ENCODE peak calls at places on chromosomes 11 and 22, in eight cellular contexts. L is activated B cell treated with CpG ODN at 0.5 μM for 24 hours; Z is MG63; N is naive thymus-derived CD8-positive, alpha-beta T cell; E is stimulated activated CD4-positive, alpha-beta T cell treated with anti-CD3 and anti-CD28 coated beads, Interleukin-2, amount 100 ng/mL, for 48 hours; P is Caco-2; J is stimulated activated naive B cell treated with anti-CD40 and anti-IgM and Interleukin-4, amounts not matched to agents 10 μg/mL and 1 μg/mL and 100 μg/mL, for 72 hours; D is NCI-H1105 treated with DMSO at 0.1 percent for 48 hours. Q is an unnamed sample.
A peak's percentile ranks its signal among the peaks of the same experiment; 100 is the strongest.

GRCh38 chr11:18934195-18934808 is 4.9 kb downstream of the MRGPRX1 start:
- DNase-seq in L (no peak), P (no peak), J (no peak), E (no peak), D (no peak), Z (no peak), N (no peak), Q (no peak)

GRCh38 chr11:134780486-134781155 is 368.6 kb upstream of the B3GAT1 start:
- DNase-seq in N (no peak), E (no peak), D (no peak), L (no peak), P (peak; percentile 27), J (no peak), Z (peak; percentile 22), Q (no peak)

GRCh38 chr22:50606126-50606525 is 5.5 kb downstream of the MAPK8IP2 start:
- DNase-seq in P (no peak), Z (no peak), E (no peak), D (no peak), L (no peak), J (no peak), N (no peak), Q (no peak)

GRCh38 chr22:29856496-29856895 is 18.4 kb upstream of the ASCC2 start:
- DNase-seq in J (no peak), L (no peak), D (no peak), Z (no peak), P (no peak), E (no peak), N (no peak), Q (no peak)

GRCh38 chr22:36386351-36386899 is 1.3 kb downstream of the MYH9 start:
- DNase-seq in N (no peak), Z (peak; percentile 40), D (no peak), P (no peak), L (peak; percentile 69), E (no peak), J (peak; percentile 78), Q (no peak)

GRCh38 chr22:47623740-47624103 is 861.3 kb downstream of the TBC1D22A start:
- DNase-seq in E (no peak), J (no peak), P (no peak), L (no peak), Z (no peak), N (no peak), D (no peak), Q (no peak)

GRCh38 chr11:83908457-83908856 is 622.3 kb upstream of the CCDC90B start:
- DNase-seq in E (no peak), D (no peak), P (no peak), L (no peak), J (no peak), N (no peak), Z (no peak), Q (no peak)

GRCh38 chr11:91310085-91310484 is 914.5 kb upstream of the FAT3 start:
- DNase-seq in L (no peak), Z (no peak), E (no peak), J (no peak), P (no peak), D (no peak), N (no peak), Q (no peak)

GRCh38 chr11:11027271-11027670 is 169.4 kb upstream of the ZBED5 start:
- DNase-seq in D (no peak), J (no peak), P (no peak), L (no peak), E (no peak), N (no peak), Z (no peak), Q (no peak)

GRCh38 chr22:19641254-19641982 is 72.9 kb upstream of the SEPTIN5 start:
- DNase-seq in J (no peak), N (no peak), E (no peak), L (no peak), P (peak; percentile 14), Z (peak; percentile 9), D (no peak), Q (no peak)

GRCh38 chr11:14861680-14862079 is 30.4 kb downstream of the CYP2R1 start:
- DNase-seq in N (no peak), Z (no peak), J (no peak), D (peak; percentile 12), P (no peak), E (no peak), L (no peak), Q (no peak)

GRCh38 chr11:71948314-71949027 is 19.6 kb downstream of the RNF121 start:
- DNase-seq in D (no peak), E (no peak), J (no peak), Z (no peak), N (no peak), L (no peak), P (peak; percentile 79), Q (no peak)

GRCh38 chr11:89437317-89437716 is 53.9 kb downstream of the NOX4 start:
- DNase-seq in L (no peak), J (no peak), N (no peak), Z (no peak), E (no peak), D (no peak), P (no peak), Q (no peak)

GRCh38 chr11:120182790-120183491 is 27.9 kb upstream of the OAF start:
- DNase-seq in N (no peak), Z (peak; percentile 51), D (peak; percentile 33), P (peak; percentile 83), J (no peak), L (peak; percentile 7), E (no peak), Q (no peak)

GRCh38 chr11:111186308-111186967 is 59.1 kb upstream of the POU2AF2 start:
- DNase-seq in Z (no peak), N (no peak), L (no peak), J (no peak), P (no peak), D (no peak), E (no peak), Q (no peak)

GRCh38 chr11:61756452-61757212 is 4.2 kb downstream of the MYRF start:
- DNase-seq in N (no peak), Z (peak; percentile 65), D (no peak), E (no peak), J (no peak), L (no peak), P (peak; percentile 88), Q (no peak)

GRCh38 chr11:7575841-7576451 is 62.1 kb downstream of the PPFIBP2 start:
- DNase-seq in L (no peak), E (no peak), Z (peak; percentile 72), J (peak; percentile 49), P (peak; percentile 52), N (peak; percentile 23), D (no peak), Q (no peak)

Q was measured in GDM1.